ENCODE peak calls at places on chromosomes 12 and 14, in ten cellular contexts. D, F, C, J, A, U, Y, R, X and T are unnamed samples.

GRCh38 chr14:99395904-99396530 is 84.6 kb downstream of the SETD3 start:
- DNase-seq in C (peak), X (no peak), Y (no peak), F (no peak), R (peak), U (no peak), A (peak), D (no peak), J (peak), T (no peak)

GRCh38 chr14:35861204-35861868 is 35.2 kb downstream of the BRMS1L start:
- DNase-seq in D (no peak), R (peak), J (no peak), F (no peak), Y (no peak), X (no peak), U (no peak), C (no peak), A (no peak), T (no peak)

GRCh38 chr12:62299617-62300016 is 39.4 kb downstream of the USP15 start:
- DNase-seq in A (no peak), D (no peak), J (no peak), U (no peak), F (no peak), C (no peak), Y (no peak), X (no peak), R (no peak), T (no peak)

GRCh38 chr14:76201162-76201561 is 49.4 kb downstream of the GPATCH2L start:
- DNase-seq in U (no peak), D (peak), F (no peak), R (no peak), Y (no peak), A (peak), C (peak), X (peak), J (peak), T (no peak)

GRCh38 chr14:58873228-58873953 is 235.6 kb downstream of the DACT1 start:
- DNase-seq in Y (no peak), A (no peak), X (no peak), F (no peak), C (no peak), J (no peak), D (no peak), R (no peak), U (no peak), T (no peak)

GRCh38 chr14:104827173-104828055 is 26.5 kb downstream of the ZBTB42 start:
- DNase-seq in X (no peak), D (peak), U (peak), A (peak), F (peak), J (no peak), C (peak), R (peak), Y (peak), T (no peak)

GRCh38 chr14:68099348-68100045 is 279.9 kb downstream of the RAD51B start:
- DNase-seq in U (no peak), C (no peak), D (no peak), R (no peak), X (no peak), A (no peak), J (no peak), Y (no peak), F (no peak), T (no peak)

GRCh38 chr12:51672334-51672733 is 81.3 kb downstream of the SCN8A start:
- DNase-seq in U (no peak), C (peak), D (peak), R (no peak), X (no peak), Y (no peak), J (no peak), A (peak), F (no peak), T (no peak)

GRCh38 chr12:82838123-82838522 is 151.4 kb downstream of the TMTC2 start:
- DNase-seq in X (no peak), C (no peak), U (no peak), J (no peak), Y (no peak), R (no peak), D (no peak), A (no peak), F (no peak), T (no peak)

GRCh38 chr12:34398366-34398705 is 376.0 kb downstream of the ALG10 start:
- DNase-seq in C (no peak), U (no peak), R (no peak), J (no peak), F (no peak), A (no peak), D (no peak), Y (peak), X (no peak), T (peak)

GRCh38 chr12:52521175-52521574 is 981 bp upstream of the KRT5 start:
- DNase-seq in D (no peak), F (no peak), U (no peak), X (no peak), A (no peak), Y (no peak), R (no peak), J (peak), C (no peak), T (no peak)

GRCh38 chr12:1533602-1534304 is 60.6 kb downstream of the FBXL14 start:
- DNase-seq in X (no peak), F (no peak), U (peak), J (no peak), A (peak), D (peak), R (peak), Y (no peak), C (peak), T (no peak)

GRCh38 chr14:72810201-72810600 is 83.7 kb downstream of the DPF3 start:
- DNase-seq in U (no peak), R (no peak), J (no peak), C (no peak), F (no peak), D (no peak), X (no peak), A (no peak), Y (no peak), T (no peak)

GRCh38 chr12:112705037-112705632 is 86.4 kb upstream of the RPH3A start:
- DNase-seq in Y (no peak), F (no peak), D (no peak), X (no peak), C (no peak), A (no peak), R (no peak), J (no peak), U (no peak), T (no peak)

GRCh38 chr14:23006544-23007419 is 3.2 kb downstream of the C14orf93 start:
- DNase-seq in C (peak), A (peak), D (peak), F (peak), U (peak), Y (peak), R (peak), X (peak), J (peak), T (peak)